ENCODE peak calls at places on chromosomes 1 and 21, in five cellular contexts. G, P, R, N and V are unnamed samples. For H3K4me1, the result is how much of the 10 kb centered on the place peaks cover.

GRCh38 chr1:6417961-6418667 is 1.6 kb downstream of the HES2 start:
- DNase-seq in G (no peak), P (no peak), R (no peak), N (no peak), V (no peak)

GRCh38 chr1:65254320-65255087 is 54.8 kb upstream of the DNAJC6 start:
- DNase-seq in G (peak), P (peak), R (peak), N (peak), V (peak)

GRCh38 chr1:55065649-55066048 is 26.3 kb downstream of the PCSK9 start:
- DNase-seq in G (no peak), P (no peak), R (no peak), N (no peak), V (no peak)

GRCh38 chr1:64378826-64379225 is 91.1 kb upstream of the CACHD1 start:
- DNase-seq in G (no peak), P (no peak), R (no peak), N (no peak), V (no peak)

GRCh38 chr1:117695796-117696505 is 90.1 kb downstream of the TENT5C start:
- DNase-seq in G (peak), P (peak), R (no peak), N (no peak), V (no peak)

GRCh38 chr1:231274119-231274825 is 33.3 kb downstream of the GNPAT start:
- DNase-seq in G (no peak), P (no peak), R (no peak), N (no peak), V (no peak)

GRCh38 chr21:45802425-45802824 is 158.9 kb downstream of the PCBP3 start:
- DNase-seq in G (no peak), P (no peak), R (no peak), N (no peak), V (no peak)

GRCh38 chr21:30605968-30606367 is 5.1 kb downstream of the KRTAP22-1 start:
- DNase-seq in G (no peak), P (no peak), R (no peak), N (no peak), V (no peak)

GRCh38 chr1:65431111-65431705 is 10.7 kb downstream of the LEPR start:
- DNase-seq in G (no peak), P (no peak), R (no peak), N (no peak), V (no peak)

GRCh38 chr1:159091547-159092397 is 15.2 kb upstream of the AIM2 start:
- DNase-seq in G (no peak), P (no peak), R (no peak), N (no peak), V (no peak)

GRCh38 chr21:28793043-28793442 is 199.6 kb downstream of the LTN1 start:
- DNase-seq in G (no peak), P (no peak), R (no peak), N (no peak), V (no peak)

GRCh38 chr21:46151989-46152938 is 3.1 kb downstream of the FTCD start:
- DNase-seq in G (peak), P (peak), R (no peak), N (no peak), V (no peak)

GRCh38 chr1:3491291-3492246 is 37.1 kb downstream of the ARHGEF16 start:
- DNase-seq in G (peak), P (peak), R (peak), N (peak), V (peak)

GRCh38 chr1:67560580-67561285 is 124.3 kb upstream of the GADD45A start:
- DNase-seq in G (peak), P (no peak), R (no peak), N (no peak), V (no peak)

GRCh38 chr1:26580116-26580515 is 50.6 kb downstream of the RPS6KA1 start:
- DNase-seq in G (no peak), P (no peak), R (no peak), N (no peak), V (no peak)

GRCh38 chr1:248597589-248597988 is at the start of gene OR2T10:
- DNase-seq in G (no peak), P (no peak), R (no peak), N (no peak), V (no peak)

GRCh38 chr1:165633624-165634023 is 2.6 kb downstream of the MGST3 start:
- DNase-seq in G (no peak), P (no peak), R (no peak), N (no peak), V (no peak)

GRCh38 chr1:54861070-54861761 is 25.8 kb downstream of the DHCR24 start:
- DNase-seq in G (no peak), P (peak), R (no peak), N (no peak), V (no peak)

GRCh38 chr1:210239295-210240155 is 6.9 kb downstream of the SERTAD4 start:
- DNase-seq in G (no peak), P (peak), R (peak), N (no peak), V (no peak)

GRCh38 chr1:41695118-41695517 is 210.6 kb upstream of the EDN2 start:
- DNase-seq in G (no peak), P (peak), R (no peak), N (no peak), V (no peak)

GRCh38 chr1:5250336-5250735 is 595.9 kb downstream of the AJAP1 start:
- DNase-seq in G (no peak), P (no peak), R (no peak), N (no peak), V (no peak)

GRCh38 chr1:2585318-2586092 is 1.1 kb upstream of the PRXL2B start:
- DNase-seq in G (peak), P (peak), R (peak), N (peak), V (peak)

GRCh38 chr1:81330521-81330920 is 470.2 kb upstream of the ADGRL2 start:
- DNase-seq in G (no peak), P (no peak), R (no peak), N (no peak), V (no peak)

GRCh38 chr1:167171286-167171929 is 49.3 kb upstream of the POU2F1 start:
- DNase-seq in G (no peak), P (no peak), R (no peak), N (no peak), V (no peak)

GRCh38 chr1:112637257-112638108 is 17.9 kb downstream of the CAPZA1 start:
- DNase-seq in G (no peak), P (no peak), R (no peak), N (no peak), V (no peak)

GRCh38 chr1:37475380-37476086 is 1.2 kb downstream of the ZC3H12A start:
- DNase-seq in G (no peak), P (no peak), R (peak), N (no peak), V (no peak)

GRCh38 chr1:208851376-208851775 is 607.2 kb upstream of the PLXNA2 start:
- DNase-seq in G (no peak), P (no peak), R (no peak), N (no peak), V (no peak)

GRCh38 chr1:162213281-162213909 is 143.9 kb downstream of the NOS1AP start:
- DNase-seq in G (peak), P (peak), R (peak), N (peak), V (no peak)

GRCh38 chr1:206470692-206471414 is 577 bp downstream of the IKBKE start:
- DNase-seq in G (no peak), P (peak), R (no peak), N (no peak), V (no peak)

DNA sequence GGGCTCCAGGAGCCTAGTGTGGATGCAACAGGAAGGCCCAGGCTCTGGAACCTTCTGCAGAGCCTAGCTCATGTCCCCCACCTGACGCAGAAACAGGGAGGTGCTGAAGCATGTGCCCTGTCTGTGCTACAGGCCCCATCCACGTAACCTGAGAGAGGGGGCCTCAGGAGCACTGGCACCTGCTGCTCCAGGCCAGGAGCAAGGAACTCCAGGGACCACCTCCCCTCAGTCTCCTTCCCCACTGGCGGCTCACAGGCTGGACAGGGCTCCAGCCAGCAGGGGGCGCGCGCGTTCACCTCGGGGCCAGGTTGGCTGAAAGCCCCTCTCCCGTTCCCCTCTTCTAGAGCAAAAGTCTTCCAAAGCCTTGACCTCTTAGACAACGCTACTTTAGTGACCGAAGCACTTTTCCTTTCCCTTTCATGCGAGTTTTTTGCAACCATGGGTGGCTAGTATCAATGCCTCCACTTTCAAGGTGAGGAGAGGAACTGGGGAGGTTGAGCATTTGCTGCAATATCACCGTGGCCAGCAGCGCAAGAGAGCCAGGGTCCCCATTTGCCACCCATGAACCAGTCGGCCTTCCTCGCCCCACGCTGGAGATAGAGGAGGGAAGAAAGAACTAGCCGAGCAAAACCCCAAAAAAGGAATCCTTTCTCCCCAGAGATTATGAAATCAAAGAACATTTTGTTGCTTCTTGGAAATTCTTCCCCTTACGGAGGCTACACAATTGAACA is 52.4 kb upstream of the GPR157 start:
- DNase-seq in G (peak), P (peak), R (peak), N (peak), V (peak)
- H3K4me3 ChIP-seq in G (peak), P (peak), R (peak), N (peak), V (peak)

DNA sequence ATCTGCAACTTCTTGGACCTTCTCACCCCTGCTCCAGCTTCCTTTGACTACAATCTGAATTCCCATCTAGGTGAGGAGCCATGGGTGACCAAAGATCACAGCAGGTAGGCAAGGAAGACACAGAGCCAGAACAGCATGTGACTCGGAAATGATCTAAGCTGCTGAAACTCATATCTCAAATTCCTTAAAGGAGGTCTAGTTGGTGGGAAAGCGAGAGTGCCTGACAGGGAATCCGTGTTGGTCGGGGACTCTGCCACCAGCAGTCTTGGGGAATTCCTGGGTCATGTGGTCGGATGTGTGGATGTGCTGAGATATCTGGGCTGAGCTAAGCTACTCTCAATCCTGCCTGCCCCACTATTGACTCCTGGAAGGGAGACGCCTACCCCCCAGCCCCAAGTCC is 3.2 kb upstream of the NUAK2 start:
- DNase-seq in G (no peak), P (no peak), R (no peak), N (no peak), V (no peak)
- H3K4me1 ChIP-seq in G (under half), P (under half), R (under half), N (under half), V (under half)

GRCh38 chr1:43271186-43272118 is 1.7 kb downstream of the TMEM125 start:
- DNase-seq in G (no peak), P (no peak), R (peak), N (no peak), V (no peak)
- H3K27ac ChIP-seq in G (no peak), P (no peak), R (peak), N (no peak), V (no peak)

DNA sequence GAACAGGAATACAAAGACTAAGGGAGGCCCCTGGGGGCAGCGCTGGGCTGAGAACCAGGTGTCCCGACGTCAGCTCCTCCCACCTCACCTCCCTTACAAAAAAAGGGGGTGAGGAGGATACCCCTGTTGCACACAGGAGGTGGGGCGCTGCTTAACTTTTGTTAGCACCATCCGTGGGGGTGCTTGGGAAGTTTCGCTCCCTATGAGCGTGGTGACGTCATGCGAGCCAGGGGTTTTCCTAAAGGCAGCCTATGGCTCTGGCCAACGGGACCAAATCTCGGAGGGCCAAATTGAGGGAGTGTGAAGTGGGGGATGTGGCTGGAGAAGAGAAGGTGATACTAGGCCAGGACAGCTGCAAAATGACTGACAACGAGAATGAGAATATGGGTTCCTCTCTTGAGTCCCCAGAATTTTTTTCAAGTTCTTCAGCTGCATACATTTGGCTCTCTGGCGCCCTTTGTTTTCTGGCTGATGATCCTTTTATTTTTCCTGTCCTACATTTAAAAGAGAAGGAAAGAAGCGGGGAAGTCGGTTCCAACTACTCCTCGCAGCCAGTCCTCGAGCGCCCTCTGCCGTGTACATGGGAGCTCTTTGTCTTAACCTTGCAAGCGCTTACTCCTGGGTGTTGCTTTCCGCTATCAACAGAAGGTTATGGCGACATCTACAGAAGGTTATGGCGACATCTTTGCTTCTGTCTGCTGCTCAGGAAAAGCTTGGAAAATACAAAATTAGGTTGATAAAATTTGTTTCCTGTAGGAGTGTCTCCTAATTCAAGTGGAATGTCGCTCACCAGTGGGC is 48.0 kb upstream of the ZC3H11B start:
- DNase-seq in G (peak), P (peak), R (peak), N (peak), V (no peak)
- H3K4me3 ChIP-seq in G (no peak), P (peak), R (no peak), N (no peak), V (no peak)

DNA sequence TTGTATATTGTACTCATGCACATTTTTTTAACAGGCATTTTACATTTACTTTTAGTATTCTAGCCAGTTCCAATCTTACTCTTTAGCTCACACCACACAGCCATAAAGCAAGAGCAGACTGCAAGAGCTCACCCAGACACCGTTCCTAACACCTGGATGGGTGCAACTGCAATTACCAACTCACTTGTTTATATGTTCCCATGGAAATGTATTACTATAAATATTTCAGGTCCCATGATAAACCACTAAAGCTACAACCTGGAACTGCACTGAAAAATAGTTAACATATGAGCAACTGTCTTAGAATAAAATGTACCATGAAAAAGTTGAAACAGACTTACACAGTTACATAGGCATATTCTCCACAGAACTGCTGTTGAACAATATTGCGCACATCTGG is 30.8 kb downstream of the USP48 start:
- DNase-seq in G (no peak), P (no peak), R (no peak), N (no peak), V (no peak)
- H3K4me1 ChIP-seq in G (under half), P (under half), R (under half), N (under half), V (under half)

GRCh38 chr1:94920061-94920460 is 6.8 kb downstream of the CNN3 start:
- DNase-seq in G (no peak), P (no peak), R (no peak), N (no peak), V (no peak)
- H3K27ac ChIP-seq in G (peak), P (no peak), R (no peak), N (peak), V (no peak)

GRCh38 chr1:179745131-179745611 is 2.1 kb downstream of the FAM163A start:
- DNase-seq in G (no peak), P (no peak), R (no peak), N (no peak), V (no peak)

GRCh38 chr1:179742717-179743678 is at the start of gene FAM163A:
- DNase-seq in G (no peak), P (peak), R (no peak), N (no peak), V (no peak)

GRCh38 chr1:179744401-179745130 is 1.5 kb downstream of the FAM163A start:
- DNase-seq in G (no peak), P (peak), R (no peak), N (no peak), V (no peak)

GRCh38 chr1:179742291-179742690 is 800 bp upstream of the FAM163A start:
- DNase-seq in G (no peak), P (no peak), R (no peak), N (no peak), V (no peak)

DNA sequence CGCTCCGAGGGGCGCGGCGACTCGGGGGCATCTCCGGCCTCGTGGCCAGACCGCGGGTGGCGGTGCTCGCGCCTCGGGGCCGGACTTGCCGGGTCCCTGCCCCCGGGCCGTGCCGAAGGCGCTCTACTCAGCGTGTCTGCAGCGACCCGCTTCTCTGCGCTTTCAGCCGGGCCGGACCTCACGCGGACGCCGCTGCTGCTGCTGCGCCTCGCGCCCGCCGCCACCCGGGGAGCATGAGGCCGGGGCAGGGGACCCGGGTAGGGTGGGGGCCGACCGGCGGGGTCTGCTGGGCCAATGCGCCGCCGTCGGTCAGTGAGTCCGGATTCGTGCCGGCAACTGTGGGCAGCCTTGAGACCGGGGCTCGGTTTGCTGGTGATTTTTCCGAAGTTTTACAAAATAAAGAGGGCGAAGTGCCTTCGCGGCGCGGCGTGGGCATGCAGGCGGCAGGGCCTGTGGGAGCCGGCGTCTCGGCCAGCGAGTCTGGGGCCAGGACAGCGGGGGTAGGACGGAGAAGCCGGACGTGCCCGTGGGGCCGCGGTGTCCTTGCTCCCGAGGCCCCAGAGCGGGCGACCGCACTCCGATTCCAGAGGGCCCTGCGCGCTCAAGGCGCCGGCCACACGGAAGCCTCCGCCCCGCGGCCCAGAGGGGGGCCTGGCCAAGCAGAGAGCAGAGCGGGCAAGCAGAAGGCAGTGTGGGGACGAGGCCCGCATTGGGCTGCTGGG is 749 bp downstream of the FAM163A start:
- DNase-seq in G (no peak), P (no peak), R (no peak), N (no peak), V (no peak)
- H3K4me3 ChIP-seq in G (no peak), P (peak), R (no peak), N (peak), V (no peak)

GRCh38 chr1:226711976-226712778 is 26.9 kb downstream of the ITPKB start:
- DNase-seq in G (no peak), P (no peak), R (no peak), N (no peak), V (peak)
- H3K4me1 ChIP-seq in G (under half), P (under half), R (under half), N (under half), V (half or more)

GRCh38 chr21:43591468-43592050 is 67.7 kb downstream of the HSF2BP start:
- DNase-seq in G (no peak), P (no peak), R (no peak), N (no peak), V (no peak)

GRCh38 chr21:43588957-43589356 is 70.3 kb downstream of the HSF2BP start:
- DNase-seq in G (no peak), P (no peak), R (no peak), N (no peak), V (no peak)

GRCh38 chr21:43585514-43585913 is 73.8 kb downstream of the HSF2BP start:
- DNase-seq in G (no peak), P (no peak), R (no peak), N (no peak), V (no peak)

GRCh38 chr21:43590220-43590619 is 69.1 kb downstream of the HSF2BP start:
- DNase-seq in G (no peak), P (no peak), R (no peak), N (no peak), V (no peak)

DNA sequence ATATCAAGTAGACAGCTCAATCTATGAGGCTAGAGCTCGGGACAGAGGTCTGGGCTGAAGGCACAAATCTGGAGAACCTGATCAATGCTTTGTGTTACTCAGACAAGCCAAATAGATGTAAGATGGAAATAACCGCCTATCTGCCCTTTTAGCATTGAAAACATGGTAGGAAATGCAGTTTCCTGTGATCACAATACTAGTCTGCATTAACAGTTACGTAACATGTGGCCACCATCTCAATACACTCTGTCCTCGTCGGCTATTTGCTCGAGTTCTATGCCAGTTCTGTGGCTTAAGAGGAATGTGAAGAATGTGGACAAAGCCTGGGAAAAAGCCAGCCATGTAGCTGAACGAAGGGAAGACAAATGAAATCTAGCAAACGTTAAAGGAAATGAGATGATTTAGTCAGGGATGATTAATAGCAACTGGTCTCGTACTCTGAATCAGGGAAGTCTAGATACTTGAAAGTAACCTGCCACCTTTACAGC is 73.3 kb downstream of the HSF2BP start:
- DNase-seq in G (peak), P (peak), R (peak), N (peak), V (no peak)
- H3K27ac ChIP-seq in G (peak), P (peak), R (peak), N (peak), V (no peak)

GRCh38 chr1:154972517-154973343 is 1.8 kb upstream of the CKS1B start:
- DNase-seq in G (peak), P (peak), R (peak), N (no peak), V (no peak)
- H3K4me3 ChIP-seq in G (no peak), P (peak), R (no peak), N (no peak), V (no peak)